ENCODE peak calls at places on chromosomes 4 and X, in five cellular contexts. J is foreskin fibroblast, D is body of pancreas, T is OCI-LY7, P is H9. K is an unnamed sample.

GRCh38 chr4:161252520-161253141 is 911.2 kb downstream of the FSTL5 start:
- DNase-seq in P (no peak), D (no peak), T (peak), J (peak), K (peak)

GRCh38 chr4:26762650-26763049 is 98.0 kb upstream of the STIM2 start:
- DNase-seq in T (no peak), D (no peak), P (no peak), J (peak), K (no peak)

GRCh38 chrX:11665144-11666040 is at the start of gene ARHGAP6:
- DNase-seq in P (peak), D (peak), T (no peak), J (peak), K (no peak)

GRCh38 chr4:188220006-188220405 is 80.8 kb downstream of the TRIML1 start:
- DNase-seq in P (no peak), D (no peak), J (no peak), T (no peak), K (no peak)

GRCh38 chr4:110275871-110276270 is 77.5 kb upstream of the ELOVL6 start:
- DNase-seq in P (no peak), J (peak), D (no peak), T (no peak), K (no peak)

GRCh38 chr4:14853186-14853946 is 148.9 kb upstream of the CPEB2 start:
- DNase-seq in D (no peak), T (no peak), J (peak), P (no peak), K (no peak)

GRCh38 chrX:38890963-38891362 is 89.7 kb downstream of the MID1IP1 start:
- DNase-seq in P (no peak), T (no peak), D (no peak), J (no peak), K (no peak)

GRCh38 chr4:159229164-159229563 is 126.3 kb downstream of the RAPGEF2 start:
- DNase-seq in J (peak), P (no peak), T (no peak), D (no peak), K (no peak)

GRCh38 chrX:41475611-41476241 is 28.6 kb downstream of the NYX start:
- DNase-seq in J (no peak), P (peak), D (no peak), T (no peak), K (no peak)

GRCh38 chrX:3548743-3549441 is 164.6 kb downstream of the PRKX start:
- DNase-seq in P (no peak), D (peak), T (peak), J (peak), K (no peak)

GRCh38 chrX:115452256-115452655 is 108.7 kb upstream of the PLS3 start:
- DNase-seq in P (no peak), J (peak), D (no peak), T (no peak), K (no peak)

GRCh38 chr4:48275247-48275646 is 5.6 kb upstream of the TEC start:
- DNase-seq in J (peak), P (no peak), D (no peak), T (peak), K (peak)

GRCh38 chrX:112668476-112669404 is 11.0 kb downstream of the LHFPL1 start:
- DNase-seq in T (no peak), D (no peak), J (no peak), P (peak), K (no peak)

GRCh38 chr4:57147335-57148060 is 37.3 kb upstream of the IGFBP7 start:
- DNase-seq in D (no peak), J (peak), T (no peak), P (no peak), K (no peak)

GRCh38 chr4:99868126-99868596 is 26.1 kb downstream of the LAMTOR3 start:
- DNase-seq in T (no peak), D (no peak), J (peak), P (peak), K (no peak)

GRCh38 chrX:111652719-111653118 is 28.3 kb upstream of the ALG13 start:
- DNase-seq in T (no peak), J (no peak), P (no peak), D (no peak), K (peak)

GRCh38 chr4:107312366-107312765 is 276.3 kb upstream of the DKK2 start:
- DNase-seq in T (no peak), P (no peak), J (peak), D (no peak), K (no peak)

GRCh38 chr4:80125252-80126177 is 52.5 kb upstream of the ANTXR2 start:
- DNase-seq in D (no peak), T (peak), P (no peak), J (peak), K (peak)

GRCh38 chr4:72076562-72076961 is 44.8 kb downstream of the NPFFR2 start:
- DNase-seq in J (no peak), T (no peak), P (no peak), D (no peak), K (no peak)

GRCh38 chrX:16578218-16578617 is 71.7 kb upstream of the S100G start:
- DNase-seq in J (peak), T (no peak), D (no peak), P (peak), K (no peak)

GRCh38 chr4:117481742-117482141 is 396.4 kb upstream of the TRAM1L1 start:
- DNase-seq in J (no peak), D (no peak), P (no peak), T (no peak), K (no peak)

GRCh38 chr4:98939892-98940298 is 11.0 kb upstream of the EIF4E start:
- DNase-seq in D (no peak), T (peak), J (peak), P (peak), K (peak)

GRCh38 chr4:184899261-184900134 is 73.7 kb upstream of the ACSL1 start:
- DNase-seq in T (no peak), P (no peak), D (peak), J (peak), K (no peak)

GRCh38 chr4:16745009-16745408 is 153.4 kb downstream of the LDB2 start:
- DNase-seq in P (no peak), T (no peak), J (peak), D (no peak), K (no peak)

GRCh38 chrX:46805270-46805669 is 31.6 kb upstream of the RP2 start:
- DNase-seq in J (no peak), D (no peak), P (no peak), T (no peak), K (no peak)

GRCh38 chr4:79528241-79528706 is 120.2 kb upstream of the GK2 start:
- DNase-seq in T (no peak), P (no peak), J (no peak), D (no peak), K (no peak)

GRCh38 chr4:3007724-3008123 is 44.4 kb downstream of the GRK4 start:
- DNase-seq in J (no peak), T (no peak), P (no peak), D (no peak), K (no peak)

GRCh38 chrX:103831342-103831802 is 685 bp downstream of the RAB9B start:
- DNase-seq in T (no peak), D (peak), J (no peak), P (no peak), K (no peak)

GRCh38 chr4:150418757-150419410 is 163.1 kb upstream of the MAB21L2 start:
- DNase-seq in T (no peak), P (no peak), D (no peak), J (no peak), K (no peak)

GRCh38 chrX:55709735-55710134 is 7.8 kb upstream of the RRAGB start:
- DNase-seq in J (no peak), P (no peak), D (no peak), T (peak), K (peak)